ENCODE peak calls at places on chromosome 1, in five cellular contexts. U is right cardiac atrium; C is tibial artery; E is lung; F is CD4-positive, alpha-beta memory T cell. A is an unnamed sample.
A peak's percentile ranks its signal among the peaks of the same experiment; 100 is the strongest.

GRCh38 chr1:242754061-242754648 is 229.7 kb upstream of the PLD5 start:
- DNase-seq in U (no peak), C (no peak), E (no peak), F (no peak), A (no peak)

GRCh38 chr1:157170677-157171515 is 32.7 kb upstream of the ETV3 start:
- DNase-seq in U (peak; percentile 33), C (peak; percentile 27), E (peak; percentile 41), F (no peak), A (no peak)

GRCh38 chr1:49298304-49298703 is 521.6 kb upstream of the BEND5 start:
- DNase-seq in U (peak; percentile 42), C (no peak), E (no peak), F (no peak), A (no peak)

GRCh38 chr1:59814901-59815825 is at the start of gene HOOK1:
- DNase-seq in U (no peak), C (no peak), E (no peak), F (no peak), A (no peak)

GRCh38 chr1:202571719-202572339 is 138.4 kb downstream of the SYT2 start:
- DNase-seq in U (no peak), C (no peak), E (no peak), F (no peak), A (no peak)

GRCh38 chr1:206445861-206446495 is 24.3 kb upstream of the IKBKE start:
- DNase-seq in U (no peak), C (no peak), E (no peak), F (no peak), A (no peak)

GRCh38 chr1:230186003-230186863 is 119.2 kb downstream of the GALNT2 start:
- DNase-seq in U (no peak), C (no peak), E (peak; percentile 89), F (no peak), A (no peak)

GRCh38 chr1:92784051-92784638 is 763 bp downstream of the EVI5 start:
- DNase-seq in U (no peak), C (no peak), E (peak; percentile 33), F (peak; percentile 60), A (no peak)

GRCh38 chr1:113678159-113678469 is 81.2 kb downstream of the PHTF1 start:
- DNase-seq in U (no peak), C (no peak), E (no peak), F (no peak), A (no peak)

GRCh38 chr1:103106426-103107321 is 1.6 kb downstream of the COL11A1 start:
- DNase-seq in U (peak; percentile 14), C (peak; percentile 28), E (peak; percentile 37), F (no peak), A (no peak)

GRCh38 chr1:2174348-2175054 is 20.1 kb downstream of the FAAP20 start:
- DNase-seq in U (peak; percentile 63), C (peak; percentile 64), E (no peak), F (no peak), A (peak; percentile 79)

GRCh38 chr1:97088386-97088785 is 366.8 kb downstream of the PTBP2 start:
- DNase-seq in U (no peak), C (no peak), E (no peak), F (no peak), A (no peak)

GRCh38 chr1:64543831-64544230 is 73.9 kb downstream of the CACHD1 start:
- DNase-seq in U (peak; percentile 22), C (peak; percentile 41), E (no peak), F (no peak), A (no peak)

GRCh38 chr1:87052986-87053385 is 138.6 kb downstream of the HS2ST1 start:
- DNase-seq in U (no peak), C (no peak), E (no peak), F (no peak), A (no peak)
- H3K4me1 ChIP-seq in U (no peaks in the 10 kb centered on the region), C (peaks cover 3% of the 10 kb centered on the region), E (no peaks in the 10 kb centered on the region), F (no peaks in the 10 kb centered on the region), A (no peaks in the 10 kb centered on the region)

GRCh38 chr1:109794319-109795132 is 30.8 kb upstream of the EPS8L3 start:
- DNase-seq in U (no peak), C (peak; percentile 20), E (no peak), F (no peak), A (no peak)

GRCh38 chr1:109793486-109794318 is 30.0 kb upstream of the EPS8L3 start:
- DNase-seq in U (no peak), C (peak; percentile 32), E (no peak), F (peak; percentile 79), A (no peak)

GRCh38 chr1:109792056-109792831 is 28.5 kb upstream of the EPS8L3 start:
- DNase-seq in U (peak; percentile 80), C (peak; percentile 62), E (peak; percentile 66), F (no peak), A (peak; percentile 76)

GRCh38 chr1:109791495-109792040 is 27.8 kb upstream of the EPS8L3 start:
- DNase-seq in U (no peak), C (peak; percentile 19), E (no peak), F (no peak), A (no peak)

DNA sequence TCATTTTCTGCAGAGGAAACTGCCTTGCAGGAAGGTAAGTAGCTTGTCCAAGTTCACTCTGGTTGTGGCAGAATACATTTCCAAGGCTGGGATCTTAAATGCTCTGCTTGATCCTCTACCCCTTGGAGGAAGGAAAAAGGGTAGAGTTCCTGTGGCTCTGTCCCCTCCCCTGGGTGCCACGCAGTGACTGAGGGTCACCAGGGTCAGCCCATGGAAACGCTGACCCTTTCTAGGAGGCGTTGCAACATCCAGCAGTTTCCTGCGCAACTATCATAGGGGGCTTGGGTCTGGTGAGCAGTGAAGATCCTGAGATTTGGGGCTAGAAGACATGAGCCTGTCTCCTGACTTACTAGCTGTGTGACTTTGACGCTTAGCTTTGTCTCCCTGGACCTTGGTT is 29.4 kb upstream of the EPS8L3 start:
- DNase-seq in U (no peak), C (peak; percentile 15), E (no peak), F (no peak), A (no peak)
- H3K4me1 ChIP-seq in U (peaks cover 35% of the 10 kb centered on the region), C (peaks cover 49% of the 10 kb centered on the region), E (peaks cover 29% of the 10 kb centered on the region), F (peaks cover 88% of the 10 kb centered on the region), A (no peaks in the 10 kb centered on the region)

DNA sequence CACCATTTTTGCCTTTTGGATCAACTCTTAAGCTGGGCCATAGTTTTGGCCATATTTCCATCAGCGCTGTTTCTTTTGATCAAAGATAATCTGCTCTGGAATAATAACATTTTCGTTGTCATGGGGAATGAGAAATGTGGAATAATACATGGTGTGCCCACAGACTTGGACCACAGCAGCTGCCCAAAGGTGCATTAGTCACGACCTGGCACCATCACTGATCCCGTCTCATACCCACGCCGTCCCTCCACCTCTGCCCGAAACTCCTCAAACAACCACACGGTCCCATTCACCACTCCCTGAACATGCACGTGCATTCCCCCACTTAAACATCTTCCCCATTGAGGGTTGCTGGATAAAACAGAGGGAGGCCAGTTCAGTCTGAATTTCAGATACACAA is 76.9 kb downstream of the SLC66A1 start:
- DNase-seq in U (no peak), C (no peak), E (no peak), F (no peak), A (no peak)
- H3K4me1 ChIP-seq in U (peaks cover 15% of the 10 kb centered on the region), C (peaks cover 92% of the 10 kb centered on the region), E (peaks cover 27% of the 10 kb centered on the region), F (peaks cover 68% of the 10 kb centered on the region), A (no peaks in the 10 kb centered on the region)

DNA sequence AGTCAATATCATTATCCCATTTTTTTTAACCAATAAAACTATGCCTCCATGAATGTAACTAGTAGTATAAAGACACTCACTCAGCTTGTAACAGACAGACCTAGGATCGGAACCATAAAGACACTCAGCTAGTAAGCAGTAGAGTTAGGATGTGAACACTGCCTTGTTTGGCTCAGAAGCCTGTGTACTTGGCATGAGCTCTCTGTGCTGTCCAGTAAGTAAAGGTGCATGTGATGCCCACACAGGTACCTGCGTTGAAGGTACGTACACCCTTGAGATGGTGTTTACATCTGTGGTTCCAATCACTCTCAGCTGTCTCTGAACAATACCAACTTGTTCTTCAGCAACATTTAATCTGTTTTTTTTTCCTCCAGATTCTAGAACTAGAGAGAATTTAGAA is 252.1 kb upstream of the SGIP1 start:
- DNase-seq in U (no peak), C (no peak), E (no peak), F (no peak), A (no peak)
- H3K4me1 ChIP-seq in U (no peaks in the 10 kb centered on the region), C (peaks cover 69% of the 10 kb centered on the region), E (no peaks in the 10 kb centered on the region), F (peaks cover 94% of the 10 kb centered on the region), A (peaks cover 34% of the 10 kb centered on the region)

DNA sequence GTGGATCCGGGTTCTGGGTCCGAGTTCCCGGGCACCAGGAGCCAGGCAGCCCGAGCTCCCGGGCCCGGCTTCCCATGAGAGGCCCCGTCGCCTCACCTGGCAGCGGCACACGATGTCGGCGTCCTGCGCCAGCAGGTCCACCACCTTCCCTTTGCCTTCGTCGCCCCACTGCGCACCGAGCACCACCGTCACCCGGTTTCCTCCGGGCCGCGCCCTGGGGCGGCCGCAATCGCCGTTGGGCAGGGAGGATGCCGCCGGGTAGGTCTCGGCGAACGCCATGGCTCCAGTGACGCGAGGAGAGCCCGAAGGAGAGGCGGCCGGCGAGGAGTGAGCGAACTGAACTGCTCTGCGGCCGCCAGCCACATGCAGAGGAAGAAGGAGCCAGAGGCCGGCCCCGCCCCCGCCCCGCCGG is at the start of gene ADSS2:
- DNase-seq in U (no peak), C (peak; percentile 25), E (no peak), F (no peak), A (no peak)
- H3K4me1 ChIP-seq in U (peaks cover 3% of the 10 kb centered on the region), C (peaks cover 41% of the 10 kb centered on the region), E (peaks cover 3% of the 10 kb centered on the region), F (peaks cover 45% of the 10 kb centered on the region), A (peaks cover 13% of the 10 kb centered on the region)

DNA sequence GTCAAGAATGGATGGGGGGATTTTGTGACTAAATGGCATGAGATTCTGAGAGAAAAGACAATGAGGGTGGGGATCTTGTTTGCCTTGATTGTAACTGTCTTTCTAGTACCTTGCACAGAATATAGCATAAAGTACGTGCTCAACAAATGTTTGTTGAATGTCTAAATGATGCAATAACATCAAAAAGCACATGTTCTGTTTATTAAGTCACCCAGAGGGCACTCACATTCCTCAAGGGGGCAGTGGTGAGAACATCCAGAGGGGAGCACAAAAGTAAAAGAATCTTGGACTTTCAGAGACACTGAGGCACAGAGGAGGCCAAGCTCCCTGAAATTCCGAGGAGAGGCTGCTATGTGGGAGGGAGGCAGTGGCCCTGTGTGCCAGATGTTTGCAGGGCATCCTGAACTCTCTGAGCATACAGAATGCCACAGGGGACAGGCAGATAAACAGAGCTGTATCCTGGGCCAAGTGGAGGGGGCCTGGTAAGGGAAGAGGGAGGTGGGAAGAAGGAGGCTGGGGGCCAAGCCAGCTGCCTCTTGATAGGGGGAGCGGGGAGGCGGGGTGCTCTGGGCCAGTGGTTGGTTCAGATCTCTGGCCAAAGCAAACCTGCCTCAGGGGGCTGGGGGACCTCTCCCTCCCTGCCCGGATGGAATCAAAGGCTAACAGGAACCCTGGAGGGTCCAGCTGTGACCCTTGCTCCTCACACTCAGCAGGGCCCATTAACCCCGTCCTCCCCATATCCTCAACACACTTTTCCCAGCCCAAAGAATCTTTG is 6.5 kb upstream of the ATP1A2 start:
- DNase-seq in U (no peak), C (no peak), E (no peak), F (no peak), A (no peak)
- H3K4me1 ChIP-seq in U (peaks cover 2% of the 10 kb centered on the region), C (peaks cover 38% of the 10 kb centered on the region), E (no peaks in the 10 kb centered on the region), F (no peaks in the 10 kb centered on the region), A (peaks cover 17% of the 10 kb centered on the region)

GRCh38 chr1:225778412-225778669 is 715 bp downstream of the SRP9 start:
- DNase-seq in U (no peak), C (no peak), E (no peak), F (no peak), A (no peak)

GRCh38 chr1:225777583-225778411 is at the start of gene SRP9:
- DNase-seq in U (peak; percentile 99), C (peak; percentile 99), E (peak; percentile 99), F (peak; percentile 99), A (peak; percentile 99)

GRCh38 chr1:225777058-225777582 is 506 bp upstream of the SRP9 start:
- DNase-seq in U (no peak), C (no peak), E (no peak), F (peak; percentile 42), A (no peak)

GRCh38 chr1:225780134-225780533 is 2.5 kb downstream of the SRP9 start:
- DNase-seq in U (no peak), C (no peak), E (no peak), F (no peak), A (no peak)

GRCh38 chr1:225780609-225781008 is 3.0 kb downstream of the SRP9 start:
- DNase-seq in U (no peak), C (no peak), E (no peak), F (no peak), A (no peak)
- H3K4me1 ChIP-seq in U (peaks cover 1% of the 10 kb centered on the region), C (peaks cover 55% of the 10 kb centered on the region), E (peaks cover 2% of the 10 kb centered on the region), F (peaks cover 68% of the 10 kb centered on the region), A (no peaks in the 10 kb centered on the region)

A was measured in right atrium auricular region.